ENCODE peak calls at places on chromosomes 5 and 9, in seven cellular contexts. Y is ovary, F is pancreas, R is gastrocnemius medialis, N is prostate gland, A is heart left ventricle, G is right cardiac atrium. X is an unnamed sample.

GRCh38 chr5:10674096-10674495 is 86.9 kb downstream of the DAP start:
- DNase-seq in Y (no peak), F (no peak), R (no peak), N (no peak), A (no peak), G (no peak), X (no peak)

GRCh38 chr5:108353087-108353486 is 28.8 kb downstream of the FBXL17 start:
- DNase-seq in Y (no peak), F (no peak), R (no peak), N (no peak), A (no peak), G (no peak), X (no peak)

GRCh38 chr9:130824616-130825015 is 10.4 kb upstream of the ABL1 start:
- DNase-seq in Y (no peak), F (no peak), R (no peak), N (no peak), A (no peak), G (no peak), X (no peak)

GRCh38 chr9:113906411-113907110 is 30.5 kb downstream of the ZNF618 start:
- DNase-seq in Y (no peak), F (no peak), R (no peak), N (peak; percentile 42), A (no peak), G (no peak), X (no peak)

GRCh38 chr5:146533260-146533857 is 17.4 kb upstream of the GPR151 start:
- DNase-seq in Y (peak; percentile 30), F (peak; percentile 63), R (peak; percentile 17), N (peak; percentile 41), A (peak; percentile 34), G (peak; percentile 67), X (peak; percentile 73)

GRCh38 chr9:18626046-18626698 is 152.2 kb downstream of the ADAMTSL1 start:
- DNase-seq in Y (no peak), F (no peak), R (no peak), N (no peak), A (no peak), G (no peak), X (no peak)

GRCh38 chr5:81194633-81195333 is 38.3 kb upstream of the CKMT2 start:
- DNase-seq in Y (peak; percentile 84), F (peak; percentile 80), R (peak; percentile 74), N (peak; percentile 68), A (peak; percentile 75), G (peak; percentile 94), X (peak; percentile 85)

GRCh38 chr9:71941060-71941568 is 29.7 kb downstream of the C9orf85 start:
- DNase-seq in Y (no peak), F (no peak), R (no peak), N (no peak), A (no peak), G (no peak), X (no peak)

GRCh38 chr9:134003237-134003636 is 11.1 kb upstream of the VAV2 start:
- DNase-seq in Y (no peak), F (no peak), R (no peak), N (no peak), A (no peak), G (no peak), X (no peak)

GRCh38 chr5:8839361-8840055 is 706.4 kb downstream of the SEMA5A start:
- DNase-seq in Y (no peak), F (no peak), R (no peak), N (no peak), A (no peak), G (peak; percentile 36), X (no peak)

GRCh38 chr9:119298076-119298853 is 71.0 kb downstream of the BRINP1 start:
- DNase-seq in Y (no peak), F (no peak), R (no peak), N (no peak), A (no peak), G (no peak), X (no peak)

GRCh38 chr9:14212116-14212515 is 101.8 kb downstream of the NFIB start:
- DNase-seq in Y (no peak), F (no peak), R (no peak), N (no peak), A (no peak), G (no peak), X (no peak)

GRCh38 chr5:134392301-134392700 is 19.4 kb downstream of the CDKN2AIPNL start:
- DNase-seq in Y (no peak), F (no peak), R (no peak), N (no peak), A (no peak), G (no peak), X (no peak)

GRCh38 chr9:109826554-109826953 is 46.6 kb downstream of the PALM2AKAP2 start:
- DNase-seq in Y (no peak), F (no peak), R (no peak), N (no peak), A (no peak), G (no peak), X (no peak)

GRCh38 chr9:77707696-77708095 is 59.6 kb upstream of the GNA14 start:
- DNase-seq in Y (peak; percentile 87), F (no peak), R (peak; percentile 78), N (no peak), A (peak; percentile 39), G (no peak), X (no peak)

GRCh38 chr9:91127653-91128052 is 234.1 kb downstream of the AUH start:
- DNase-seq in Y (no peak), F (no peak), R (no peak), N (no peak), A (no peak), G (no peak), X (no peak)

GRCh38 chr5:178388381-178389030 is 155.9 kb upstream of the PHYKPL start:
- DNase-seq in Y (peak; percentile 6), F (no peak), R (no peak), N (no peak), A (no peak), G (peak; percentile 76), X (no peak)

GRCh38 chr5:78805474-78806124 is 157.0 kb upstream of the LHFPL2 start:
- DNase-seq in Y (no peak), F (no peak), R (no peak), N (no peak), A (no peak), G (no peak), X (no peak)

GRCh38 chr5:125338804-125339203 is 592.4 kb upstream of the ZNF608 start:
- DNase-seq in Y (no peak), F (no peak), R (no peak), N (no peak), A (no peak), G (no peak), X (no peak)

GRCh38 chr5:102922111-102922510 is 167.0 kb downstream of the PAM start:
- DNase-seq in Y (no peak), F (no peak), R (no peak), N (no peak), A (no peak), G (no peak), X (no peak)

GRCh38 chr5:111256128-111256527 is 31.9 kb downstream of the CAMK4 start:
- DNase-seq in Y (no peak), F (no peak), R (no peak), N (no peak), A (no peak), G (no peak), X (no peak)
- H3K27ac ChIP-seq in Y (no peak overlapping the region), F (no peak overlapping the region), R (no peak overlapping the region), N (no peak overlapping the region), A (no peak overlapping the region), G (no peak overlapping the region), X (no peak overlapping the region)

DNA sequence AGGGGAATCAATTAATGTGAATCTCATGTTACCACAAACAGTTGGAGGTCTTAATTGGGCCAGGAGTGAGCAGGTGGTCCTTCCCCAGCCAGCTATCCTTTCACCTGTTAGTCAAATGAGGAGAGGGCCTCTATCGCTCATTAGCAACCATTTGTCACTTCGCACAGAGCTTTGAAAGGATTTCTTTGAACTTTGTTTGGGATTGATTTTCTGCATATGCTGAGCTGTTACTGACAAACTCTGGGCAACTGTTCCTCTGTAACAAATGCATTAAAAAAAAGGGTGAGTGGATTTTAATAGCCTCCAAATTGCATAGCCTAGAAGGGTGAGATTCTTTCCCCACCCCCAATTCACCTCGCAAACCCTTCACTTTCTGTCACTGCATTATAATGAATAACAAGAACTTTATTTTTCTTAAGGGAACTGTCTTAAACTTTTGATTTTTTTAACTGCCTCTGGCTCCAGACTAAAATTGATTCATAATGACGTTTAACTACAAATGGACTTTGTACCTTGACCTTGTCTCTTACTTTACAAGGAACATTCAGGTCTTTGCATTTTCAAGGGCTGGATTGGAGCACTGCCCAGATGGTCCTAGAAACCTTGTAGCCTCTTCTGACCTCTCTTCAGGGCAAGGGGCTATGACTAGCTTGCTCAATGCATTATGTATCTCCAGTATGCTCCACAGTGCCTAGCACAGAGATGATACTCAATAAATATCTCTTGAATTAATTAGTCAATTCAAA is 612.4 kb upstream of the CLINT1 start:
- DNase-seq in Y (no peak), F (no peak), R (no peak), N (no peak), A (no peak), G (no peak), X (peak; percentile 36)
- H3K9me3 ChIP-seq in Y (no peaks in the 10 kb centered on the region), F (no peaks in the 10 kb centered on the region), R (no peaks in the 10 kb centered on the region), N (no peaks in the 10 kb centered on the region), A (no peaks in the 10 kb centered on the region), G (no peaks in the 10 kb centered on the region), X (no peaks in the 10 kb centered on the region)

GRCh38 chr9:121242955-121243346 is 25.0 kb upstream of the GSN start:
- DNase-seq in Y (no peak), F (no peak), R (no peak), N (no peak), A (no peak), G (no peak), X (no peak)
- H3K27ac ChIP-seq in Y (no peak overlapping the region), F (no peak overlapping the region), R (no peak overlapping the region), N (no peak overlapping the region), A (no peak overlapping the region), G (peak overlapping the region; percentile 62), X (no peak overlapping the region)

GRCh38 chr5:32876791-32877190 is 165.7 kb downstream of the NPR3 start:
- DNase-seq in Y (no peak), F (no peak), R (no peak), N (no peak), A (no peak), G (no peak), X (no peak)
- H3K9me3 ChIP-seq in Y (peaks cover 3% of the 10 kb centered on the region), F (no peaks in the 10 kb centered on the region), R (no peaks in the 10 kb centered on the region), N (no peaks in the 10 kb centered on the region), A (peaks cover 25% of the 10 kb centered on the region), G (no peaks in the 10 kb centered on the region), X (no peaks in the 10 kb centered on the region)

GRCh38 chr5:127586371-127586770 is 62.5 kb upstream of the CTXN3 start:
- DNase-seq in Y (no peak), F (no peak), R (no peak), N (no peak), A (no peak), G (no peak), X (no peak)
- H3K27ac ChIP-seq in Y (no peak overlapping the region), F (no peak overlapping the region), R (no peak overlapping the region), N (no peak overlapping the region), A (no peak overlapping the region), G (no peak overlapping the region), X (no peak overlapping the region)

GRCh38 chr5:141208478-141208877 is at the start of gene PCDHB12:
- DNase-seq in Y (peak; percentile 19), F (no peak), R (no peak), N (no peak), A (no peak), G (no peak), X (no peak)
- H3K9me3 ChIP-seq in Y (peaks cover 33% of the 10 kb centered on the region), F (no peaks in the 10 kb centered on the region), R (peaks cover 13% of the 10 kb centered on the region), N (no peaks in the 10 kb centered on the region), A (peaks cover 88% of the 10 kb centered on the region), G (peaks cover 3% of the 10 kb centered on the region), X (no peaks in the 10 kb centered on the region)